ENCODE peak calls at places on chromosomes 1 and 21, in four cellular contexts. S is HCEC 1CT, I is T follicular helper cell, U is GM20000. Q is an unnamed sample.

GRCh38 chr1:204580862-204581261 is 64.7 kb downstream of the MDM4 start:
- DNase-seq in I (no peak), U (no peak), S (no peak), Q (no peak)

GRCh38 chr1:183675883-183676282 is 22.8 kb upstream of the APOBEC4 start:
- DNase-seq in S (no peak), I (no peak), U (no peak), Q (no peak)

GRCh38 chr1:109935451-109935900 is 24.8 kb downstream of the CSF1 start:
- DNase-seq in S (no peak), U (no peak), I (no peak), Q (no peak)

GRCh38 chr1:52684545-52684944 is 13.6 kb downstream of the COA7 start:
- DNase-seq in S (no peak), I (no peak), U (no peak), Q (no peak)

GRCh38 chr1:21510885-21511578 is 1.8 kb downstream of the ALPL start:
- DNase-seq in U (no peak), S (no peak), I (no peak), Q (no peak)

GRCh38 chr1:115348636-115349035 is 10.6 kb upstream of the NGF start:
- DNase-seq in I (no peak), U (no peak), S (no peak), Q (no peak)

GRCh38 chr1:116673935-116674630 is 6.5 kb upstream of the IGSF3 start:
- DNase-seq in S (no peak), I (no peak), U (no peak), Q (no peak)

GRCh38 chr1:243474384-243474851 is 218.6 kb downstream of the SDCCAG8 start:
- DNase-seq in U (no peak), S (no peak), I (no peak), Q (no peak)

GRCh38 chr1:96488777-96489176 is 232.8 kb upstream of the PTBP2 start:
- DNase-seq in U (no peak), S (no peak), I (no peak), Q (no peak)

GRCh38 chr1:185920602-185921001 is 186.4 kb downstream of the HMCN1 start:
- DNase-seq in I (no peak), S (no peak), U (no peak), Q (no peak)

GRCh38 chr1:187481581-187482148 is 652.9 kb downstream of the PLA2G4A start:
- DNase-seq in U (no peak), I (no peak), S (no peak), Q (no peak)

GRCh38 chr1:220274122-220274855 is 2.0 kb upstream of the RAB3GAP2 start:
- DNase-seq in S (no peak), I (no peak), U (no peak), Q (peak)

GRCh38 chr1:94072840-94073516 is 48.0 kb downstream of the ABCA4 start:
- DNase-seq in I (no peak), S (no peak), U (no peak), Q (no peak)

GRCh38 chr1:94873520-94874351 is 53.2 kb downstream of the CNN3 start:
- DNase-seq in U (no peak), S (no peak), I (no peak), Q (no peak)

GRCh38 chr1:97630968-97631367 is 289.9 kb downstream of the DPYD start:
- DNase-seq in S (no peak), U (no peak), I (no peak), Q (no peak)

GRCh38 chr1:234776875-234777849 is 167.2 kb upstream of the IRF2BP2 start:
- DNase-seq in I (no peak), S (no peak), U (no peak), Q (no peak)

GRCh38 chr1:97820470-97821188 is 100.2 kb downstream of the DPYD start:
- DNase-seq in I (no peak), S (peak), U (peak), Q (peak)

GRCh38 chr1:25690396-25690956 is 73.9 kb downstream of the MAN1C1 start:
- DNase-seq in U (no peak), I (no peak), S (no peak), Q (no peak)

GRCh38 chr1:37807220-37807554 is 403 bp upstream of the C1orf122 start:
- DNase-seq in I (no peak), U (no peak), S (no peak), Q (no peak)

GRCh38 chr1:181152892-181153633 is 64.6 kb downstream of the IER5 start:
- DNase-seq in U (peak), I (no peak), S (no peak), Q (peak)

GRCh38 chr1:221719987-221720386 is 21.9 kb downstream of the DUSP10 start:
- DNase-seq in S (peak), I (no peak), U (no peak), Q (peak)

GRCh38 chr1:91650764-91651163 is 150.1 kb downstream of the CDC7 start:
- DNase-seq in U (no peak), I (no peak), S (peak), Q (peak)

GRCh38 chr1:172663726-172664125 is 4.8 kb downstream of the FASLG start:
- DNase-seq in S (no peak), I (no peak), U (no peak), Q (no peak)

GRCh38 chr1:33497410-33497809 is 25.0 kb downstream of the ZSCAN20 start:
- DNase-seq in U (no peak), I (no peak), S (no peak), Q (no peak)

GRCh38 chr1:25049190-25049589 is 119.1 kb upstream of the RUNX3 start:
- DNase-seq in I (no peak), S (no peak), U (no peak), Q (no peak)

GRCh38 chr1:12132078-12132477 is 34.7 kb upstream of the TNFRSF1B start:
- DNase-seq in U (no peak), I (no peak), S (peak), Q (peak)

GRCh38 chr21:31316488-31317169 is 27.4 kb downstream of the TIAM1 start:
- DNase-seq in U (no peak), S (no peak), I (no peak), Q (peak)

GRCh38 chr1:62746086-62746808 is 37.7 kb upstream of the ATG4C start:
- DNase-seq in U (peak), I (no peak), S (peak), Q (peak)

GRCh38 chr1:78651247-78651646 is 1.6 kb downstream of the IFI44 start:
- DNase-seq in U (no peak), S (no peak), I (no peak), Q (peak)

GRCh38 chr1:110305875-110306420 is 33.2 kb upstream of the RBM15 start:
- DNase-seq in I (no peak), S (no peak), U (no peak), Q (no peak)

GRCh38 chr1:154352581-154353459 is 27.5 kb downstream of the ATP8B2 start:
- DNase-seq in U (peak), I (peak), S (peak), Q (peak)